ENCODE peak calls at places on chromosome 19, in four cellular contexts. V is small intestine, E is AML-193, F is astrocyte of the hippocampus. L is an unnamed sample.

GRCh38 chr19:48090281-48090802 is 20.3 kb downstream of the PLA2G4C start:
- DNase-seq in E (no peak), F (no peak), V (peak), L (no peak)

GRCh38 chr19:48469056-48469881 is at the start of gene CYTH2:
- DNase-seq in E (peak), V (peak), F (peak), L (peak)

GRCh38 chr19:15457701-15458484 is 6.5 kb downstream of the RASAL3 start:
- DNase-seq in V (no peak), F (no peak), E (no peak), L (no peak)

GRCh38 chr19:2949939-2950285 is 5.1 kb upstream of the ZNF77 start:
- DNase-seq in V (peak), F (peak), E (no peak), L (no peak)

GRCh38 chr19:42024622-42025111 is 30.6 kb upstream of the ATP1A3 start:
- DNase-seq in F (peak), V (no peak), E (no peak), L (peak)

GRCh38 chr19:12884926-12885748 is 1.9 kb downstream of the KLF1 start:
- DNase-seq in E (peak), F (peak), V (peak), L (peak)

GRCh38 chr19:58559275-58560006 is 1.0 kb upstream of the UBE2M start:
- DNase-seq in F (peak), V (peak), E (no peak), L (peak)

GRCh38 chr19:35739275-35740107 is 2.8 kb downstream of the IGFLR1 start:
- DNase-seq in V (no peak), E (no peak), F (no peak), L (no peak)

GRCh38 chr19:1826557-1827521 is 14.8 kb upstream of the ATP8B3 start:
- DNase-seq in E (no peak), F (no peak), V (peak), L (peak)

GRCh38 chr19:49713236-49713845 is 22.4 kb downstream of the CPT1C start:
- DNase-seq in F (no peak), E (no peak), V (no peak), L (no peak)

GRCh38 chr19:343451-343931 is 1.1 kb downstream of the MIER2 start:
- DNase-seq in F (peak), E (no peak), V (no peak), L (no peak)

GRCh38 chr19:39407644-39408391 is 1.2 kb downstream of the ZFP36 start:
- DNase-seq in V (peak), F (peak), E (no peak), L (peak)

GRCh38 chr19:17058236-17058635 is 17.0 kb downstream of the HAUS8 start:
- DNase-seq in F (peak), V (no peak), E (no peak), L (peak)

GRCh38 chr19:22914646-22915045 is 82.6 kb downstream of the ZNF723 start:
- DNase-seq in E (no peak), V (no peak), F (no peak), L (no peak)

GRCh38 chr19:12867120-12868099 is 13.8 kb downstream of the DNASE2 start:
- DNase-seq in F (peak), V (peak), E (peak), L (peak)

GRCh38 chr19:17121736-17122293 is 46.2 kb downstream of the MYO9B start:
- DNase-seq in E (no peak), F (peak), V (no peak), L (peak)

L was measured in mesenchymal stem cell.